ENCODE peak calls at places on chromosome 16, in nine cellular contexts. U is activated T-helper 1 cell treated with Interleukin-2 at 50 U/mL for 16 hours, F is aorta, V is lower leg skin, X is thoracic aorta, W is HFF-Myc, J is NCI-H1694 treated with DMSO at 0.1 percent for 48 hours, T is type B pancreatic cell, B is cerebellar nuclear complex. I is an unnamed sample.

GRCh38 chr16:11127610-11128195 is 128.3 kb downstream of the SOCS1 start:
- DNase-seq in U (no peak), F (no peak), V (no peak), X (no peak), W (no peak), J (no peak), T (no peak), B (no peak), I (no peak)

GRCh38 chr16:9089660-9090059 is 1.8 kb upstream of the HAPSTR1 start:
- DNase-seq in U (no peak), F (no peak), V (no peak), X (no peak), W (no peak), J (no peak), T (no peak), B (no peak), I (no peak)

GRCh38 chr16:14303654-14304394 is 232.7 kb downstream of the MRTFB start:
- DNase-seq in U (no peak), F (peak; percentile 13), V (no peak), X (no peak), W (no peak), J (no peak), T (no peak), B (no peak), I (no peak)

GRCh38 chr16:6081320-6081976 is 983.9 kb upstream of the EEF2KMT start:
- DNase-seq in U (no peak), F (no peak), V (no peak), X (no peak), W (no peak), J (peak; percentile 47), T (no peak), B (peak; percentile 22), I (no peak)

GRCh38 chr16:72848045-72848410 is 199.9 kb downstream of the ZFHX3 start:
- DNase-seq in U (no peak), F (no peak), V (no peak), X (no peak), W (no peak), J (no peak), T (no peak), B (no peak), I (no peak)

GRCh38 chr16:1823821-1824220 is 2.8 kb downstream of the HAGH start:
- DNase-seq in U (no peak), F (no peak), V (no peak), X (no peak), W (no peak), J (peak; percentile 15), T (no peak), B (no peak), I (no peak)

GRCh38 chr16:67277294-67277998 is 1.9 kb upstream of the PLEKHG4 start:
- DNase-seq in U (no peak), F (peak; percentile 90), V (peak; percentile 38), X (peak; percentile 63), W (peak; percentile 91), J (no peak), T (no peak), B (no peak), I (peak; percentile 68)

GRCh38 chr16:14014284-14014625 is 56.9 kb upstream of the MRTFB start:
- DNase-seq in U (no peak), F (no peak), V (no peak), X (no peak), W (no peak), J (no peak), T (no peak), B (no peak), I (no peak)

GRCh38 chr16:17414421-17414820 is 56.3 kb downstream of the XYLT1 start:
- DNase-seq in U (no peak), F (no peak), V (no peak), X (no peak), W (no peak), J (no peak), T (no peak), B (no peak), I (no peak)

GRCh38 chr16:78437352-78437968 is 338.0 kb downstream of the WWOX start:
- DNase-seq in U (peak; percentile 6), F (no peak), V (no peak), X (no peak), W (no peak), J (peak; percentile 16), T (no peak), B (peak; percentile 36), I (no peak)

GRCh38 chr16:31215287-31216115 is 1.4 kb downstream of the PYDC1 start:
- DNase-seq in U (no peak), F (peak; percentile 73), V (no peak), X (no peak), W (no peak), J (no peak), T (no peak), B (peak; percentile 70), I (no peak)

GRCh38 chr16:87254271-87254670 is 62.9 kb downstream of the C16orf95 start:
- DNase-seq in U (no peak), F (no peak), V (no peak), X (no peak), W (no peak), J (no peak), T (no peak), B (no peak), I (no peak)

GRCh38 chr16:14955546-14956231 is 18.4 kb downstream of the NPIPA1 start:
- DNase-seq in U (no peak), F (no peak), V (no peak), X (no peak), W (no peak), J (no peak), T (peak; percentile 60), B (peak; percentile 64), I (peak; percentile 48)

GRCh38 chr16:75555213-75555706 is 792 bp downstream of the TMEM231 start:
- DNase-seq in U (no peak), F (peak; percentile 89), V (peak; percentile 59), X (peak; percentile 52), W (peak; percentile 87), J (peak; percentile 67), T (peak; percentile 86), B (peak; percentile 76), I (peak; percentile 74)

GRCh38 chr16:23156946-23157460 is 7.8 kb upstream of the USP31 start:
- DNase-seq in U (no peak), F (no peak), V (no peak), X (no peak), W (no peak), J (no peak), T (no peak), B (no peak), I (no peak)

I was measured in breast epithelium.